ENCODE peak calls at places on chromosomes 2 and 18, in nine cellular contexts. One of them, this sample, is unnamed.
A peak's percentile ranks its signal among the peaks of the same experiment; 100 is the strongest.

GRCh38 chr18:32911660-32912284 is 138.9 kb upstream of the KLHL14 start:
- DNase-seq in uterus: no peak
- DNase-seq in mammary epithelial cell: peak; percentile 64
- DNase-seq in omental fat pad: no peak
- DNase-seq in tibial artery: no peak
- DNase-seq in heart right ventricle: no peak
- DNase-seq in GM12865: no peak
- DNase-seq in CD8-positive, alpha-beta T cell: no peak
- DNase-seq in AG10803: peak; percentile 37
- DNase-seq in this sample: no peak

GRCh38 chr2:58025150-58025933 is 21.3 kb upstream of the VRK2 start:
- DNase-seq in uterus: no peak
- DNase-seq in mammary epithelial cell: no peak
- DNase-seq in omental fat pad: no peak
- DNase-seq in tibial artery: no peak
- DNase-seq in heart right ventricle: no peak
- DNase-seq in GM12865: no peak
- DNase-seq in CD8-positive, alpha-beta T cell: no peak
- DNase-seq in AG10803: no peak
- DNase-seq in this sample: no peak

GRCh38 chr18:45267622-45268021 is 347.7 kb upstream of the SLC14A2 start:
- DNase-seq in uterus: no peak
- DNase-seq in mammary epithelial cell: no peak
- DNase-seq in omental fat pad: no peak
- DNase-seq in tibial artery: no peak
- DNase-seq in heart right ventricle: no peak
- DNase-seq in GM12865: no peak
- DNase-seq in CD8-positive, alpha-beta T cell: no peak
- DNase-seq in AG10803: no peak
- DNase-seq in this sample: no peak

GRCh38 chr2:165454905-165455304 is 14.6 kb upstream of the CSRNP3 start:
- DNase-seq in uterus: no peak
- DNase-seq in mammary epithelial cell: no peak
- DNase-seq in omental fat pad: no peak
- DNase-seq in tibial artery: no peak
- DNase-seq in heart right ventricle: no peak
- DNase-seq in GM12865: no peak
- DNase-seq in CD8-positive, alpha-beta T cell: no peak
- DNase-seq in AG10803: no peak
- DNase-seq in this sample: no peak

GRCh38 chr2:68643011-68643873 is at the start of gene PROKR1:
- DNase-seq in uterus: no peak
- DNase-seq in mammary epithelial cell: peak; percentile 24
- DNase-seq in omental fat pad: no peak
- DNase-seq in tibial artery: peak; percentile 20
- DNase-seq in heart right ventricle: peak; percentile 45
- DNase-seq in GM12865: no peak
- DNase-seq in CD8-positive, alpha-beta T cell: no peak
- DNase-seq in AG10803: peak; percentile 8
- DNase-seq in this sample: no peak

GRCh38 chr2:23503682-23504081 is 118.7 kb downstream of the KLHL29 start:
- DNase-seq in uterus: no peak
- DNase-seq in mammary epithelial cell: no peak
- DNase-seq in omental fat pad: no peak
- DNase-seq in tibial artery: no peak
- DNase-seq in heart right ventricle: no peak
- DNase-seq in GM12865: no peak
- DNase-seq in CD8-positive, alpha-beta T cell: no peak
- DNase-seq in AG10803: no peak
- DNase-seq in this sample: no peak

GRCh38 chr18:11960743-11961380 is 20.4 kb upstream of the IMPA2 start:
- DNase-seq in uterus: no peak
- DNase-seq in mammary epithelial cell: no peak
- DNase-seq in omental fat pad: no peak
- DNase-seq in tibial artery: no peak
- DNase-seq in heart right ventricle: no peak
- DNase-seq in GM12865: no peak
- DNase-seq in CD8-positive, alpha-beta T cell: no peak
- DNase-seq in AG10803: no peak
- DNase-seq in this sample: no peak

GRCh38 chr2:216023055-216023648 is 9.8 kb upstream of the MREG start:
- DNase-seq in uterus: no peak
- DNase-seq in mammary epithelial cell: peak; percentile 40
- DNase-seq in omental fat pad: no peak
- DNase-seq in tibial artery: no peak
- DNase-seq in heart right ventricle: no peak
- DNase-seq in GM12865: peak; percentile 75
- DNase-seq in CD8-positive, alpha-beta T cell: peak; percentile 18
- DNase-seq in AG10803: peak; percentile 58
- DNase-seq in this sample: no peak

GRCh38 chr18:37496568-37496967 is 69.0 kb downstream of the CELF4 start:
- DNase-seq in uterus: no peak
- DNase-seq in mammary epithelial cell: no peak
- DNase-seq in omental fat pad: no peak
- DNase-seq in tibial artery: no peak
- DNase-seq in heart right ventricle: no peak
- DNase-seq in GM12865: no peak
- DNase-seq in CD8-positive, alpha-beta T cell: no peak
- DNase-seq in AG10803: no peak
- DNase-seq in this sample: no peak

GRCh38 chr2:159614534-159615186 is 1.7 kb downstream of the BAZ2B start:
- DNase-seq in uterus: no peak
- DNase-seq in mammary epithelial cell: no peak
- DNase-seq in omental fat pad: no peak
- DNase-seq in tibial artery: no peak
- DNase-seq in heart right ventricle: no peak
- DNase-seq in GM12865: no peak
- DNase-seq in CD8-positive, alpha-beta T cell: no peak
- DNase-seq in AG10803: no peak
- DNase-seq in this sample: no peak

GRCh38 chr2:234632527-234633391 is 135.9 kb upstream of the ARL4C start:
- DNase-seq in uterus: no peak
- DNase-seq in mammary epithelial cell: peak; percentile 11
- DNase-seq in omental fat pad: no peak
- DNase-seq in tibial artery: no peak
- DNase-seq in heart right ventricle: no peak
- DNase-seq in GM12865: no peak
- DNase-seq in CD8-positive, alpha-beta T cell: no peak
- DNase-seq in AG10803: peak; percentile 82
- DNase-seq in this sample: no peak

GRCh38 chr2:132416996-132417395 is 391 bp downstream of the GPR39 start:
- DNase-seq in uterus: no peak
- DNase-seq in mammary epithelial cell: no peak
- DNase-seq in omental fat pad: no peak
- DNase-seq in tibial artery: no peak
- DNase-seq in heart right ventricle: no peak
- DNase-seq in GM12865: no peak
- DNase-seq in CD8-positive, alpha-beta T cell: no peak
- DNase-seq in AG10803: no peak
- DNase-seq in this sample: no peak

GRCh38 chr18:3219621-3220335 is at the start of gene MYOM1:
- DNase-seq in uterus: no peak
- DNase-seq in mammary epithelial cell: no peak
- DNase-seq in omental fat pad: no peak
- DNase-seq in tibial artery: no peak
- DNase-seq in heart right ventricle: no peak
- DNase-seq in GM12865: no peak
- DNase-seq in CD8-positive, alpha-beta T cell: no peak
- DNase-seq in AG10803: no peak
- DNase-seq in this sample: no peak

GRCh38 chr18:44701227-44701626 is 20.5 kb downstream of the SETBP1 start:
- DNase-seq in uterus: no peak
- DNase-seq in mammary epithelial cell: no peak
- DNase-seq in omental fat pad: no peak
- DNase-seq in tibial artery: no peak
- DNase-seq in heart right ventricle: no peak
- DNase-seq in GM12865: no peak
- DNase-seq in CD8-positive, alpha-beta T cell: no peak
- DNase-seq in AG10803: no peak
- DNase-seq in this sample: no peak

GRCh38 chr2:130744287-130745117 is 10.8 kb upstream of the AMER3 start:
- DNase-seq in uterus: no peak
- DNase-seq in mammary epithelial cell: no peak
- DNase-seq in omental fat pad: no peak
- DNase-seq in tibial artery: no peak
- DNase-seq in heart right ventricle: no peak
- DNase-seq in GM12865: no peak
- DNase-seq in CD8-positive, alpha-beta T cell: no peak
- DNase-seq in AG10803: no peak
- DNase-seq in this sample: no peak

DNA sequence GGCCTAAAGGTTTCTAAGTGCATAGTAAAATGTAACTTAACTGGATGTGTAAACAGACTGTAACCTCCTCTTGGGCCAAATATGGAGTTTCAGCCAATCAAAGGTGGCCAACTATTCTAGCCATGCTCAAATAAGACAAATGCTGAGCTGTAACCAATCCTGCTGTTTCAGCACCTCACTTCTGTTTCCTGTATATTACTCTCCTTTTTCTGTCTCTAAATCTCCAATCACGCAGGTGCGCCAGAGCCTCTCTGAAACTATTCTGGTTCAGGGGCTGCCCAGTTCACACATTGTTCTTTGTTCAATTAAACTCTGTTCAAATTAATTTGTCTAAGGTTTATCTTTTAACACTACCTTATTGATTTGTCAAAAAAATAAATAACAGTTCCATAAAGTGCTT is 532.7 kb upstream of the DCC start:
- DNase-seq in uterus: no peak
- DNase-seq in mammary epithelial cell: no peak
- DNase-seq in omental fat pad: no peak
- DNase-seq in tibial artery: no peak
- DNase-seq in heart right ventricle: no peak
- DNase-seq in GM12865: no peak
- DNase-seq in CD8-positive, alpha-beta T cell: no peak
- DNase-seq in AG10803: no peak
- DNase-seq in this sample: no peak
- TF ChIP-seq CTCF in uterus: no peak
- TF ChIP-seq CTCF in mammary epithelial cell: no peak
- TF ChIP-seq CTCF in omental fat pad: no peak
- TF ChIP-seq CTCF in tibial artery: no peak
- TF ChIP-seq CTCF in heart right ventricle: no peak
- TF ChIP-seq CTCF in GM12865: no peak
- TF ChIP-seq CTCF in CD8-positive, alpha-beta T cell: no peak
- TF ChIP-seq CTCF in AG10803: no peak
- TF ChIP-seq CTCF in this sample: no peak

GRCh38 chr2:212863185-212863588 is 288.2 kb downstream of the IKZF2 start:
- DNase-seq in uterus: no peak
- DNase-seq in mammary epithelial cell: peak; percentile 50
- DNase-seq in omental fat pad: no peak
- DNase-seq in tibial artery: no peak
- DNase-seq in heart right ventricle: no peak
- DNase-seq in GM12865: peak; percentile 64
- DNase-seq in CD8-positive, alpha-beta T cell: no peak
- DNase-seq in AG10803: no peak
- DNase-seq in this sample: no peak
- TF ChIP-seq CTCF in uterus: no peak
- TF ChIP-seq CTCF in mammary epithelial cell: peak; percentile 59
- TF ChIP-seq CTCF in omental fat pad: no peak
- TF ChIP-seq CTCF in tibial artery: no peak
- TF ChIP-seq CTCF in heart right ventricle: peak; percentile 36
- TF ChIP-seq CTCF in GM12865: peak; percentile 52
- TF ChIP-seq CTCF in CD8-positive, alpha-beta T cell: peak; percentile 30
- TF ChIP-seq CTCF in AG10803: peak; percentile 44
- TF ChIP-seq CTCF in this sample: no peak

GRCh38 chr2:205722538-205722878 is 40.2 kb downstream of the NRP2 start:
- DNase-seq in uterus: no peak
- DNase-seq in mammary epithelial cell: no peak
- DNase-seq in omental fat pad: no peak
- DNase-seq in tibial artery: no peak
- DNase-seq in heart right ventricle: no peak
- DNase-seq in GM12865: no peak
- DNase-seq in CD8-positive, alpha-beta T cell: no peak
- DNase-seq in AG10803: no peak
- DNase-seq in this sample: no peak

GRCh38 chr2:205719864-205720263 is 37.6 kb downstream of the NRP2 start:
- DNase-seq in uterus: no peak
- DNase-seq in mammary epithelial cell: no peak
- DNase-seq in omental fat pad: no peak
- DNase-seq in tibial artery: no peak
- DNase-seq in heart right ventricle: no peak
- DNase-seq in GM12865: no peak
- DNase-seq in CD8-positive, alpha-beta T cell: no peak
- DNase-seq in AG10803: no peak
- DNase-seq in this sample: no peak

GRCh38 chr2:205720451-205720902 is 38.2 kb downstream of the NRP2 start:
- DNase-seq in uterus: no peak
- DNase-seq in mammary epithelial cell: no peak
- DNase-seq in omental fat pad: no peak
- DNase-seq in tibial artery: no peak
- DNase-seq in heart right ventricle: no peak
- DNase-seq in GM12865: no peak
- DNase-seq in CD8-positive, alpha-beta T cell: no peak
- DNase-seq in AG10803: no peak
- DNase-seq in this sample: no peak

GRCh38 chr2:205723174-205723573 is 40.9 kb downstream of the NRP2 start:
- DNase-seq in uterus: no peak
- DNase-seq in mammary epithelial cell: no peak
- DNase-seq in omental fat pad: no peak
- DNase-seq in tibial artery: no peak
- DNase-seq in heart right ventricle: no peak
- DNase-seq in GM12865: no peak
- DNase-seq in CD8-positive, alpha-beta T cell: no peak
- DNase-seq in AG10803: no peak
- DNase-seq in this sample: no peak

DNA sequence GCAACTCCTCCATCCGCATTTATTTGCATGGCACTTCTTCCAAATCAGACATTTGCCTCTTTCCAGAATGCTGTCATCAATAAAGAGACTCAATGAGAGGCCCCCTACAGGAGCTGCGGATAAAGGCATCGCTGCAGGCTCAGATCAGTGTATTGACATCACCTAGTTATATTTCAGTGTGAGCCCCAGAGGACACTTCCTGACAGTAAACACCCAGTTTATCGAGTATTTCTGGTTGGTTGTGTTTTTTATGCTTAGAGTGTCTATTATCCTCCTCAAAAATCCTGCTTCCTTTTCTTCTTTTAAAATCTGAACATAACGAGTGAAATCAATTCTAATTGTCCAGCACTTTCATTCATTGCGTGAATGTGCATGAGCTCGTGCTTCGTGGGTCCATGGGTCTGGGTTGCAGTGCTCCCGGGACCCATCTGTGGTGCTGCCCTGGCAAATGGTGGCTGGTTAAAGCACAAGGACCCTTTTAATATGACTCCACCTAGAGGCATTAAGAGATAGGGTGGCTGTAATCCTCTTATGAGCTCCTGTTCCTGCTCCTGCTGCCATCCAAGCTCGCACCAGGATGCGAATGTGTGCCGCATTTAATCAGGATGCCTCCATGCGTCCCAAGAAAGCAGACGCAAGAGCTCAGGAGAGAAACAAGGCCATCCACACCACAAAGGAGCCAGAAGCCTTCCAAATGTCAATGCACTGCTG is 38.9 kb downstream of the NRP2 start:
- DNase-seq in uterus: no peak
- DNase-seq in mammary epithelial cell: no peak
- DNase-seq in omental fat pad: no peak
- DNase-seq in tibial artery: no peak
- DNase-seq in heart right ventricle: no peak
- DNase-seq in GM12865: peak; percentile 30
- DNase-seq in CD8-positive, alpha-beta T cell: no peak
- DNase-seq in AG10803: no peak
- DNase-seq in this sample: no peak
- TF ChIP-seq CTCF in uterus: no peak
- TF ChIP-seq CTCF in mammary epithelial cell: no peak
- TF ChIP-seq CTCF in omental fat pad: no peak
- TF ChIP-seq CTCF in tibial artery: no peak
- TF ChIP-seq CTCF in heart right ventricle: peak; percentile 19
- TF ChIP-seq CTCF in GM12865: peak; percentile 30
- TF ChIP-seq CTCF in CD8-positive, alpha-beta T cell: no peak
- TF ChIP-seq CTCF in AG10803: peak; percentile 39
- TF ChIP-seq CTCF in this sample: no peak

GRCh38 chr18:6521804-6522418 is 107.2 kb upstream of the L3MBTL4 start:
- DNase-seq in uterus: no peak
- DNase-seq in mammary epithelial cell: peak; percentile 56
- DNase-seq in omental fat pad: no peak
- DNase-seq in tibial artery: no peak
- DNase-seq in heart right ventricle: no peak
- DNase-seq in GM12865: peak; percentile 71
- DNase-seq in CD8-positive, alpha-beta T cell: no peak
- DNase-seq in AG10803: peak; percentile 39
- DNase-seq in this sample: peak; percentile 17
- TF ChIP-seq CTCF in uterus: no peak
- TF ChIP-seq CTCF in mammary epithelial cell: peak; percentile 94
- TF ChIP-seq CTCF in omental fat pad: no peak
- TF ChIP-seq CTCF in tibial artery: no peak
- TF ChIP-seq CTCF in heart right ventricle: peak; percentile 62
- TF ChIP-seq CTCF in GM12865: peak; percentile 98
- TF ChIP-seq CTCF in CD8-positive, alpha-beta T cell: no peak
- TF ChIP-seq CTCF in AG10803: peak; percentile 87
- TF ChIP-seq CTCF in this sample: peak; percentile 20